ENCODE peak calls at places on chromosomes 2 and 18, in four cellular contexts. N is transverse colon, X is SK-N-SH, O is GM23338. T is an unnamed sample.

GRCh38 chr2:135909976-135910375 is 33.7 kb upstream of the MCM6 start:
- DNase-seq in N (no peak), X (no peak), O (no peak), T (no peak)

GRCh38 chr2:179460530-179460929 is 195.9 kb upstream of the SESTD1 start:
- DNase-seq in N (no peak), X (no peak), O (no peak), T (no peak)

GRCh38 chr2:5230443-5230842 is 461.7 kb upstream of the SOX11 start:
- DNase-seq in N (no peak), X (no peak), O (no peak), T (no peak)

GRCh38 chr18:9242987-9243386 is 91.6 kb upstream of the TWSG1 start:
- DNase-seq in N (no peak), X (no peak), O (peak; percentile 32), T (no peak)

GRCh38 chr2:106547104-106547503 is 59.9 kb downstream of the CD8B2 start:
- DNase-seq in N (no peak), X (no peak), O (no peak), T (no peak)

GRCh38 chr2:238344035-238344434 is 23.7 kb downstream of the TRAF3IP1 start:
- DNase-seq in N (no peak), X (no peak), O (no peak), T (no peak)

GRCh38 chr2:229901819-229902218 is 20.0 kb downstream of the TRIP12 start:
- DNase-seq in N (no peak), X (peak; percentile 15), O (peak; percentile 25), T (no peak)

GRCh38 chr2:109126501-109126860 is 2.5 kb upstream of the SH3RF3 start:
- DNase-seq in N (no peak), X (no peak), O (no peak), T (no peak)

GRCh38 chr18:24181806-24182205 is 42.9 kb downstream of the CABYR start:
- DNase-seq in N (no peak), X (no peak), O (no peak), T (no peak)

GRCh38 chr2:203859030-203859854 is 8.3 kb upstream of the CTLA4 start:
- DNase-seq in N (no peak), X (no peak), O (no peak), T (no peak)

GRCh38 chr2:47644351-47644750 is 138.6 kb upstream of the MSH6 start:
- DNase-seq in N (no peak), X (no peak), O (no peak), T (no peak)

GRCh38 chr2:120224735-120225548 is 1.7 kb upstream of the TMEM185B start:
- DNase-seq in N (peak; percentile 14), X (no peak), O (no peak), T (no peak)

GRCh38 chr2:27655155-27655951 is 8.1 kb downstream of the SUPT7L start:
- DNase-seq in N (no peak), X (no peak), O (peak; percentile 11), T (no peak)

GRCh38 chr2:30639836-30640235 is 167.4 kb downstream of the CAPN13 start:
- DNase-seq in N (no peak), X (no peak), O (no peak), T (no peak)

GRCh38 chr2:188382107-188382506 is 90.4 kb downstream of the GULP1 start:
- DNase-seq in N (no peak), X (no peak), O (no peak), T (no peak)

GRCh38 chr2:73089270-73090030 is 17.9 kb upstream of the SFXN5 start:
- DNase-seq in N (no peak), X (no peak), O (no peak), T (no peak)

GRCh38 chr18:62033207-62033606 is 140.4 kb upstream of the RNF152 start:
- DNase-seq in N (no peak), X (no peak), O (no peak), T (no peak)

DNA sequence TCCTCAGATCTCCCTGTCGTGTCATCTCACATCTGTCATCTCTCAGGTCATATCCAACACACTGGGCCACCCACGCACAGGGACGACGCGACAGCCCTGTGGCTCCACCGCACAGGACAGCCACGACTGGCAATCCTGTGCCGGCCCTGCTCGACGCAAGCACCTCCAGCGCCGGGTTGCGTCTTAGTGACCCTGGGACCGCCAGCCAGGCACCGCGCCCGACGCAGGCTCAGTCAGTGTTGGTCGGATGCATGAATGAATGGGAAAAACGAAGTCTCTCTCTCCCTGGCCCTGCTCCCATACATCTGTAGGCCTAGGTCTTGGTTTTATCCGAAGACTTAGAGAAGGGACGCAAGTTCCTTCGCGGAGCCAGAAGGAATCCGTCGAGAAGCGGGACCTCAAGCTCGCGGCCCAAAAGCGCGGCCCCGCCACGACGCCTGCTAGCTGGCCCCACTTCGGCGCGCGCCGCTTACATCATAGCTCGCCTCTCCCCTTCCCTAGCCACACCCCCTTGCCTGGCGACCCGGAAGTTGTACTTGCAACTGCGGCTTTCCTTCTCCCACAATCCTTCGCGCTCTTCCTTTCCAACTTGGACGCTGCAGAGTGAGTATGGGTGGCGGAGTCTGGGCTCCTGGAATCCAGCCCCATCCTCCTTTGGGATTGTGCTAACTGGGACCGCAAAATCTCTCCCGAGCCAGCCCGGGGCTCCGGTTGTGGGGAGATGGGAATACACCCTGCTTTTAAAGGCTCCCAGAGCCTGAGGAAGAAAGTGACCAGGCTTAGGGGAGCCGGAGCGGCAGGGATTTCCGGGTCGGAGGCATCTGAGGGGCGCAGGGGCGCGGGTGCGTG is at the start of gene RPL31:
- DNase-seq in N (peak; percentile 98), X (peak; percentile 98), O (peak; percentile 98), T (peak; percentile 96)
- TF ChIP-seq POLR2AphosphoS5 in N (peak; percentile 94), X (peak; percentile 100), O (peak; percentile 98), T (peak; percentile 99)

GRCh38 chr2:21019000-21019677 is 24.7 kb downstream of the APOB start:
- DNase-seq in N (no peak), X (no peak), O (no peak), T (no peak)
- TF ChIP-seq POLR2AphosphoS5 in N (no peak), X (no peak), O (no peak), T (no peak)

DNA sequence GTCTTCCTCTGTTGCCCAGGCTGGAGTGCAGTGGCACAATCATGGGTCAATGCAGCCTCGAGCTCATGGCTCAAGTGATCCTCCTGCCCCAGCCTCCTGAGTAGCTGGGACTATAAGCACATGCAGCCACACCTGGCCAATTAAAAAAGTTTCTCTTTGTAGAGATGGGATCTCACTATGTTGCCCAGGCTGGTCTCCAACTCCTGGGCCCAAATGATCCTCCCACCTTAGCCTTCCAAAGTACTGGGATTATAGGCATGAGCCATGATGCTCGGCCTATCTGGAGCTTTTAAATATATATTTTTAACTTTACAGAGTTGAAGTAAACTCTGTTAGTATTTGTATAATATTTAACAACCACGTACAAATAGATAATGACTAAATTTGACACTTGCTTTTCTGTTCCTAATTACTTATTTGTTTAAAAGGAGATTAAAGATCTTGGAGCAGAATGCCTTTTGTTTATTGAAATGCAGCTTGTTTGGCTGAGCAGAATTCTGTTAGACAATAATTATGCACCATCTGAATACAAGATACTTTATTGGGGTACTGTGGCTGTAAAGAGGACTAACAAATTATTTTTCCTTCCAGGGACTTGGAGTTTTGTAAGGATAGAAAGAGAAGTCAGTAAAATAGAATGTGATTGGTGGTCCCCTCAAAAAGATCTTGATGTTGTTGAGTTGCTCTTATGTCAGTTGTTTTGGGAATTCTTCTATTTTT is 175.0 kb downstream of the FMNL2 start:
- DNase-seq in N (no peak), X (no peak), O (no peak), T (no peak)
- TF ChIP-seq POLR2AphosphoS5 in N (no peak), X (no peak), O (no peak), T (no peak)

GRCh38 chr2:111121873-111122630 is 1.3 kb downstream of the BCL2L11 start:
- DNase-seq in N (peak; percentile 91), X (peak; percentile 91), O (peak; percentile 93), T (peak; percentile 87)
- TF ChIP-seq POLR2AphosphoS5 in N (peak; percentile 85), X (no peak), O (peak; percentile 36), T (peak; percentile 68)

DNA sequence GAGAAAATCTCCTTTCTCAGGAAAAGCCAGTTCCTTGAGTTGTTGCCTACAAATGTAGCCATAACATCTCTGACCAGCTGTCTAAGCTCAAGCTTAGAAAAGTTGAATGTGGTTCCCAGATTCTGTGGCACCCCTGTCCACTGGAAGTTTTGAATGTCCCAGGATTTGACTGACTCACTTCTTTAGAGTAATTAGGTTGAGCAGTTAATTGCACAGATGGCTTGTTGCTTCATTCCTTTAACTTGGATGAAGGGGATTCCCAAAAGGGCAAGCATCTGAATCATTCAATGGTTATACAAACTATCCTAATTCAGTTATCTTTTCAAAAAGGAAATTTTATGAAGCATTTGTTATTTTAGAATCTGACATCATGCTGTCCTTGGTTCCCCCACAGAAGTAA is 374.7 kb downstream of the LNPK start:
- DNase-seq in N (no peak), X (no peak), O (no peak), T (no peak)
- TF ChIP-seq POLR2AphosphoS5 in N (no peak), X (no peak), O (no peak), T (no peak)

GRCh38 chr2:20599001-20599600 is 51.8 kb downstream of the HS1BP3 start:
- DNase-seq in N (peak; percentile 8), X (peak; percentile 69), O (no peak), T (no peak)
- TF ChIP-seq POLR2AphosphoS5 in N (no peak), X (no peak), O (no peak), T (peak; percentile 37)

DNA sequence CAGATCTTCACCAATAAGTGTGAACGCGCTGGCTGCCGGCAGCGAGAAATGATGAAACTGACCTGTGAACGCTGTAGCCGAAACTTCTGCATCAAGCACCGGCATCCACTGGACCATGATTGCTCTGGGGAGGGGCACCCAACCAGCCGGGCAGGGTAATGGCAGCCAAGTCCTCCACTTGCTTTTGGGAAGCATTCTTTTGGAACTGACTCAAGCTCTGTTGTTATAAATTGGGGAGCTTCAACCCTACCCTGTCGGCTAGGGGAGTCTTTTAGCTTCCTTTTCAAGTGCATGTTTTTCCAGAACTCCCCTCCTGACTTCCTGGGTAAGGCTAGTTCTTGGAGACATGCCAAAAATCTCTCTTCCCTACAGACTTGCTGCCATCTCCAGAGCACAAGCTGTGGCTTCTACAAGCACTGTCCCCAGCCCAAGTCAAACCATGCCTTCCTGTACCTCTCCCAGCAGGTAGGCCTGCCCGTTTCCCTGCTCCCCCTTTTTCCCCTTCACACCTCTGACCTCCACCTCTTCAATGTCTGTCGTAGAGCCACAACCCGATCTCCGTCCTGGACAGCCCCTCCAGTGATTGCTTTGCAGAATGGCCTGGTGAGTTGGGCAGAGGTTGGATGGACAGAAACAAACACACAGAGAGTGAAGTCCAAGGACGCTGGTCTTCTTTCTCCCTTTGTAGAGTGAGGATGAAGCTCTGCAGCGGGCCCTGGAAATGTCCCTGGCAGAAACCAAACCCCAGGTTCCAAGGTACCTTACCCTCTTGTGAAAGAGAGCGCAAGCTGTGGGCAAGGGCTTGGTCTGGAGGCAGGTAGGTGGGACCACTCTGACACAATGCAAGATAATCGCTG is 1.5 kb downstream of the ZFAND2B start:
- DNase-seq in N (no peak), X (peak; percentile 51), O (no peak), T (peak; percentile 33)
- TF ChIP-seq POLR2AphosphoS5 in N (no peak), X (no peak), O (no peak), T (peak; percentile 33)

DNA sequence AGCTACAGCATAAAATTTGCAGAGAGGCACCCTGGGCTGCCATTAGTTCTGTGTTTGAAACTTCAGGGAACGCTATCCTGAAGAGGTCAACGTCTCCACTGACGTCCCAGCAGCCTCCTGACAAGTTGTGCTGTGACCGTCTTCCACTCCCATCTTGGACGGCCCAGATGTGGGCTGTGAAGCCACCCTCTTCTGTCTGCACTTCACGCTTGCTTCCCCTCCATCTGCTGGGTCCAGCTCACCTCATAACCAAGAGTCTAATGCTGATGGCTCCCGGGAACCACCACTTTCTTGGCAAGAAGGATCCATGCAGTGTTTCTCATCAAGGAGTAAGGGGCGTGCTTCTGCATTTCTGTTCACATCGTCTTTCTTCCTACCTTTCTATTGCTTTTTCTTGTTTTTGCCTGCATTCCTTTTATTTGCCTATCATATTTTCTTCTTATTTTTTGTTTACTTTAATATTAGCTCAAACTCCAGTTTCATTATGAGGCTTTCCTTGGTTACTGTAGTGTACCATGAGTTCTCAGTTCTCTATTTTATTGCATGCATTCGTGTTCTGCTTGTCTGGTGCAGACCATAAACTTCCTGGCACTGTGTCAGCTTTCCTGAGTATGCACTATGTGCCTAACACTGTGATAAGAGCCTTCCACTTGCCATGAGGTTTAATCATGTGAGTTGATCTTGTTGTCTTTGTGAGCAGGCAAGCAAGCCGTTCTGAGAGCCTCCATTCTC is 631.8 kb upstream of the RAB6C start:
- DNase-seq in N (peak; percentile 11), X (no peak), O (no peak), T (no peak)
- TF ChIP-seq POLR2AphosphoS5 in N (no peak), X (no peak), O (no peak), T (no peak)